ENCODE peak calls at places on chromosome 18, in four cellular contexts. Y, B, Z and S are unnamed samples.
A peak's percentile ranks its signal among the peaks of the same experiment; 100 is the strongest.

GRCh38 chr18:59823611-59824195 is 76.1 kb upstream of the PMAIP1 start:
- DNase-seq in Z (peak; percentile 86), Y (peak; percentile 54), B (peak; percentile 89), S (peak; percentile 67)

GRCh38 chr18:68763082-68763481 is 34.8 kb upstream of the CCDC102B start:
- DNase-seq in Y (no peak), B (no peak), Z (no peak), S (no peak)

GRCh38 chr18:78408623-78409022 is 571.0 kb upstream of the SALL3 start:
- DNase-seq in B (no peak), Z (no peak), Y (no peak), S (no peak)

GRCh38 chr18:34772887-34773286 is 62.8 kb downstream of the DTNA start:
- DNase-seq in Y (no peak), Z (no peak), B (no peak), S (no peak)

GRCh38 chr18:1253825-1254224 is 349.2 kb downstream of the ADCYAP1 start:
- DNase-seq in Z (no peak), Y (no peak), B (no peak), S (no peak)

GRCh38 chr18:59921384-59921891 is 21.6 kb downstream of the PMAIP1 start:
- DNase-seq in B (no peak), Y (no peak), Z (no peak), S (no peak)

GRCh38 chr18:48851563-48851962 is 99.2 kb downstream of the SMAD7 start:
- DNase-seq in Y (no peak), Z (no peak), B (no peak), S (no peak)

GRCh38 chr18:27223570-27224340 is 38.6 kb upstream of the CHST9 start:
- DNase-seq in Y (no peak), Z (peak; percentile 58), B (no peak), S (no peak)

GRCh38 chr18:44036500-44036899 is 644.2 kb upstream of the SETBP1 start:
- DNase-seq in Z (peak; percentile 17), B (no peak), Y (no peak), S (no peak)

GRCh38 chr18:48667276-48668254 is 128.7 kb downstream of the CTIF start:
- DNase-seq in Z (peak; percentile 36), Y (no peak), B (no peak), S (no peak)

GRCh38 chr18:44557626-44558151 is 123.0 kb upstream of the SETBP1 start:
- DNase-seq in Z (no peak), B (no peak), Y (no peak), S (no peak)

GRCh38 chr18:67519582-67519981 is 3.1 kb upstream of the DSEL start:
- DNase-seq in B (no peak), Z (no peak), Y (no peak), S (no peak)

GRCh38 chr18:36296591-36297418 is 708 bp upstream of the FHOD3 start:
- DNase-seq in Y (peak; percentile 93), Z (peak; percentile 85), B (peak; percentile 87), S (peak; percentile 40)

GRCh38 chr18:54102123-54102522 is 122.3 kb downstream of the MBD2 start:
- DNase-seq in B (no peak), Y (no peak), Z (no peak), S (no peak)

GRCh38 chr18:46754188-46754587 is 2.7 kb downstream of the ST8SIA5 start:
- DNase-seq in Z (no peak), Y (no peak), B (no peak), S (no peak)

GRCh38 chr18:63578357-63578958 is 8.7 kb upstream of the SERPINB13 start:
- DNase-seq in Y (peak; percentile 18), B (peak; percentile 64), Z (peak; percentile 39), S (peak; percentile 41)

GRCh38 chr18:12652861-12653401 is 5.0 kb downstream of the SPIRE1 start:
- DNase-seq in Z (no peak), Y (no peak), B (no peak), S (no peak)

GRCh38 chr18:12907258-12907925 is 23.4 kb upstream of the PTPN2 start:
- DNase-seq in B (no peak), Y (no peak), Z (no peak), S (no peak)

GRCh38 chr18:48947102-48947501 is 3.7 kb downstream of the SMAD7 start:
- DNase-seq in Y (no peak), Z (no peak), B (no peak), S (no peak)

GRCh38 chr18:74541703-74542555 is 7.6 kb downstream of the CNDP1 start:
- DNase-seq in Z (no peak), B (no peak), Y (no peak), S (no peak)

GRCh38 chr18:77053616-77054287 is 78.8 kb downstream of the MBP start:
- DNase-seq in B (no peak), Y (no peak), Z (no peak), S (no peak)

GRCh38 chr18:38909972-38910371 is 1344.4 kb upstream of the CELF4 start:
- DNase-seq in B (no peak), Z (no peak), Y (no peak), S (no peak)

GRCh38 chr18:35904389-35905037 is 68.0 kb upstream of the RMP24 start:
- DNase-seq in B (no peak), Z (no peak), Y (no peak), S (no peak)

GRCh38 chr18:55386545-55386944 is 201.4 kb downstream of the TCF4 start:
- DNase-seq in B (no peak), Y (no peak), Z (no peak), S (no peak)

GRCh38 chr18:55382277-55382805 is 205.7 kb downstream of the TCF4 start:
- DNase-seq in B (no peak), Y (no peak), Z (no peak), S (no peak)

GRCh38 chr18:55384115-55384514 is 203.9 kb downstream of the TCF4 start:
- DNase-seq in Z (no peak), B (no peak), Y (no peak), S (no peak)

GRCh38 chr18:55385770-55386169 is 202.2 kb downstream of the TCF4 start:
- DNase-seq in Y (no peak), B (no peak), Z (no peak), S (no peak)

DNA sequence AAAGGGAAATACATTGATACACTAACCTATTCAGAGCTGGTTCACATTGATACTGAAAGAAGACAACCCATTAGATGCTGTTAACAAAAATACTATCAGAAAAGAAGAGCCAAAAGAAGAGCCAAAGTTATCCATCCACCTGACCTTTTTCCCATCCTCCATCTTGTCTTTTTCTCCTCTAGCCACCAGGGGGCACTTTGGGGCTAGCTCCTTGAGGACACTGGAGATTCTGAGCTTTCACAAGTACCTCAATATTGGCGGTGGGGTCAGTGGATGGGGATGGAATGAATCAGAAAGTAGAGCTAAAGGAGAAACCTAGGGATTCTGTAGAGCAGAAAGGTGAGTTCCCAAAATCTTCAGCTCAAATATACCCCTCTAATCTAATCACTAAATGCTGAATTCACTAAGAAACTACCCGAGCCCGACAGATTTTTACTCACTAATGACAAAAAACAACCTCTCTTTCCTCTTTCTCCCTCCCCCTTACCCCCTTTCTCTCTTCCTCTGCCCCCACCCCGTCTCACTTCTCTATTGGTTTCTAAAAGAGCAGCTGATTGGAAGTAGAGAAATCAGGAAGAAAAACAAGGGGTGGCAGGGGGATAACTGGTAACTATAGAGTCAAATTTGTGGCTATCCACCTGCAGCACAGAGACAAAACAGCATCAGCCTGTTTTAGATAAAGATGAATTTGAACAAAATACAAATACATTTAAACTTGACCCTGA is 203.3 kb downstream of the TCF4 start:
- DNase-seq in B (peak; percentile 72), Y (peak; percentile 31), Z (peak; percentile 65), S (no peak)
- TF ChIP-seq SP1 in B (no peak), Y (no peak), Z (no peak), S (no peak)

GRCh38 chr18:8847066-8847755 is 141.9 kb downstream of the MTCL1 start:
- DNase-seq in Y (no peak), B (no peak), Z (no peak), S (no peak)
- TF ChIP-seq SP1 in Y (no peak), B (no peak), Z (no peak), S (no peak)

DNA sequence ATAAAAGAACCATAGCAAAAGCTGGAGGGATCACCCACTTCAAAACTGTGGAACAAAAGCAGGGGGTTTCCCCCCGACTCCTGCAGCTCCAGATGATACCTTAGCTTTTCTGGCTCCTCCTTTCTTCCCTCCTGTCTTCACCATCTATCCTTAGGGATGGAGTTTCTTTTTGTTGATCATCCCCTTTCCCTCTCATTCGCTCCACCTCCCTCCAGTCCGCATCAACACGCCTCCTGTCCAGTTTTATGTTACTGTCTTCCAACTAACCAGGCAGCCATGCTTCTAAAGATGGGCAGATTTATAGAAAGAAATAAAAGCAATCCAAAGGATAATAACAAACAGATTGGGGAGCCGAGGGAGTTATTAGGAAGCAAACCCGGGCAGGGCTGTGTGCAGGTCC is 356.3 kb upstream of the SMIM21 start:
- DNase-seq in Z (no peak), B (no peak), Y (no peak), S (no peak)
- TF ChIP-seq SP1 in Z (no peak), B (no peak), Y (no peak), S (no peak)

GRCh38 chr18:24658302-24658701 is 197.9 kb downstream of the HRH4 start:
- DNase-seq in B (no peak), Z (no peak), Y (no peak), S (no peak)

GRCh38 chr18:24657461-24657860 is 197.0 kb downstream of the HRH4 start:
- DNase-seq in B (no peak), Z (no peak), Y (no peak), S (no peak)

GRCh38 chr18:24656571-24656971 is 196.1 kb downstream of the HRH4 start:
- DNase-seq in B (no peak), Y (no peak), Z (no peak), S (no peak)

GRCh38 chr18:24659837-24660720 is 199.6 kb downstream of the HRH4 start:
- DNase-seq in Z (no peak), B (no peak), Y (no peak), S (no peak)

DNA sequence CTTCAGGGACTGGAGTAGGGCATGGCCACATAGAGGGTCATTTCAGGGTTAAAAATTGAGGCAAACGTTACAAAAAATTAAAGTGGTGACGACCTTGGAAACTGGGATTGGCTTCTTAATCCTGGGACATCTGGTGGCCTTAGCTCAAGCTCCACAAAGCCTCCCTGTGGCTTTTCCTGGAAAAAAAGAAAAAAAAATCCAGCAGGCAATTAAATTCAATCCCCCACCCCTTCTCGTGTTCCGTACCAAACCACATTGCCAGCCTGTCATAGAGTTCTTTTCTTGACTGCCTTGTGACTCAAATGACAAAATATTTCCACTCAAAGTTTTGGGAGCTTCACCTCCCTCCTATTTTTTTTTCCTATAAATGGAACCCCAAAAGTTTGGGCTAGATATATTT is 195.6 kb downstream of the HRH4 start:
- DNase-seq in Y (no peak), B (no peak), Z (no peak), S (no peak)
- TF ChIP-seq SP1 in Y (no peak), B (no peak), Z (no peak), S (no peak)

GRCh38 chr18:57922885-57923284 is 119.8 kb upstream of the ATP8B1 start:
- DNase-seq in Y (no peak), B (no peak), Z (no peak), S (no peak)

GRCh38 chr18:57918601-57919000 is 115.5 kb upstream of the ATP8B1 start:
- DNase-seq in Y (no peak), Z (no peak), B (no peak), S (no peak)

GRCh38 chr18:57923606-57924005 is 120.4 kb upstream of the NEDD4L start:
- DNase-seq in Y (no peak), Z (no peak), B (no peak), S (no peak)

GRCh38 chr18:57925706-57926105 is 118.3 kb upstream of the NEDD4L start:
- DNase-seq in Y (no peak), B (no peak), Z (no peak), S (no peak)

GRCh38 chr18:57921708-57922107 is 118.6 kb upstream of the ATP8B1 start:
- DNase-seq in Z (no peak), Y (no peak), B (no peak), S (peak; percentile 23)
- TF ChIP-seq SP1 in Z (no peak), Y (no peak), B (no peak), S (peak; percentile 47)

GRCh38 chr18:3478262-3478978 is 28.4 kb downstream of the TGIF1 start:
- DNase-seq in Y (no peak), Z (no peak), B (no peak), S (no peak)
- TF ChIP-seq SP1 in Y (no peak), Z (no peak), B (no peak), S (no peak)